ENCODE peak calls at places on chromosomes 16 and 17, in six cellular contexts. Q, K, P, B, T and X are unnamed samples.

GRCh38 chr16:26645629-26646028 is 421.1 kb upstream of the C16orf82 start:
- DNase-seq in Q (peak; percentile 11), K (no peak), P (peak; percentile 35), B (no peak), T (peak; percentile 15), X (no peak)

GRCh38 chr16:77780378-77780837 is 8.0 kb upstream of the VAT1L start:
- DNase-seq in Q (no peak), K (no peak), P (no peak), B (no peak), T (peak; percentile 55), X (no peak)

GRCh38 chr17:10019941-10020403 is 114.9 kb upstream of the RCVRN start:
- DNase-seq in Q (peak; percentile 27), K (no peak), P (no peak), B (no peak), T (no peak), X (no peak)

GRCh38 chr17:81553616-81554181 is 1.5 kb upstream of the FAAP100 start:
- DNase-seq in Q (no peak), K (no peak), P (no peak), B (no peak), T (peak; percentile 73), X (peak; percentile 54)

GRCh38 chr16:85913141-85913601 is 14.2 kb downstream of the IRF8 start:
- DNase-seq in Q (no peak), K (no peak), P (no peak), B (no peak), T (no peak), X (no peak)

GRCh38 chr17:7147772-7148171 is 31.4 kb downstream of the ASGR1 start:
- DNase-seq in Q (no peak), K (no peak), P (no peak), B (no peak), T (no peak), X (no peak)

GRCh38 chr17:39746145-39746461 is 8.4 kb downstream of the GRB7 start:
- DNase-seq in Q (no peak), K (no peak), P (no peak), B (no peak), T (no peak), X (no peak)

GRCh38 chr16:15652293-15653001 is 2.4 kb downstream of the NDE1 start:
- DNase-seq in Q (no peak), K (no peak), P (no peak), B (no peak), T (peak; percentile 10), X (no peak)

DNA sequence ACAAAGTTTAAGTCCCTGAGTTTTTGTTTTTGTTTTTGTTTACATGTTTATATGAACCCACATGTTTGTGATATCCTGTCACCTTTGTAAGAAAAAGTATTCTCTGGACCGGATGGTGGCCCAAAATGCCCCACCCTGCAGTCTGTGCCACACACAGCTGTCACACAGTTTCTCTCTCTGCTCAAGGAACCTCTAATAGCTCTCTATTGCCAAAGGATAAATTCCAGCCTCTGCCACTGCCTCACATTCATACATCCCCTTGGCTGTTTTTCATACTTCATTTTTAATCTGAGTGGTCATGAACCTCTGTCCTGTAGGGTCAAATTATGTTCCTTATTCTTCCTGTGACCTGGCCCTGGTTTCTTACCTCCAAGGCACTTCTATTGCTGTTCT is 520.3 kb upstream of the CDH5 start:
- DNase-seq in Q (no peak), K (no peak), P (no peak), B (no peak), T (no peak), X (no peak)
- H3K4me3 ChIP-seq in Q (no peak overlapping the region), K (no peak overlapping the region), P (no peak overlapping the region), B (no peak overlapping the region), T (no peak overlapping the region), X (no peak overlapping the region)

GRCh38 chr17:31320231-31320630 is 1.2 kb downstream of the EVI2A start:
- DNase-seq in Q (no peak), K (no peak), P (no peak), B (no peak), T (no peak), X (no peak)
- H3K27ac ChIP-seq in Q (no peak overlapping the region), K (no peak overlapping the region), P (no peak overlapping the region), B (no peak overlapping the region), T (peak overlapping the region; percentile 6), X (no peak overlapping the region)

GRCh38 chr17:44375196-44376017 is 11.8 kb upstream of the FAM171A2 start:
- DNase-seq in Q (no peak), K (no peak), P (no peak), B (no peak), T (no peak), X (no peak)

GRCh38 chr17:44376124-44376523 is 12.5 kb upstream of the FAM171A2 start:
- DNase-seq in Q (no peak), K (peak; percentile 55), P (no peak), B (no peak), T (peak; percentile 49), X (peak; percentile 17)

GRCh38 chr17:44376779-44377178 is 12.7 kb downstream of the ITGA2B start:
- DNase-seq in Q (no peak), K (no peak), P (no peak), B (no peak), T (no peak), X (no peak)

GRCh38 chr17:44372036-44372435 is 8.4 kb upstream of the FAM171A2 start:
- DNase-seq in Q (no peak), K (no peak), P (no peak), B (no peak), T (no peak), X (no peak)

DNA sequence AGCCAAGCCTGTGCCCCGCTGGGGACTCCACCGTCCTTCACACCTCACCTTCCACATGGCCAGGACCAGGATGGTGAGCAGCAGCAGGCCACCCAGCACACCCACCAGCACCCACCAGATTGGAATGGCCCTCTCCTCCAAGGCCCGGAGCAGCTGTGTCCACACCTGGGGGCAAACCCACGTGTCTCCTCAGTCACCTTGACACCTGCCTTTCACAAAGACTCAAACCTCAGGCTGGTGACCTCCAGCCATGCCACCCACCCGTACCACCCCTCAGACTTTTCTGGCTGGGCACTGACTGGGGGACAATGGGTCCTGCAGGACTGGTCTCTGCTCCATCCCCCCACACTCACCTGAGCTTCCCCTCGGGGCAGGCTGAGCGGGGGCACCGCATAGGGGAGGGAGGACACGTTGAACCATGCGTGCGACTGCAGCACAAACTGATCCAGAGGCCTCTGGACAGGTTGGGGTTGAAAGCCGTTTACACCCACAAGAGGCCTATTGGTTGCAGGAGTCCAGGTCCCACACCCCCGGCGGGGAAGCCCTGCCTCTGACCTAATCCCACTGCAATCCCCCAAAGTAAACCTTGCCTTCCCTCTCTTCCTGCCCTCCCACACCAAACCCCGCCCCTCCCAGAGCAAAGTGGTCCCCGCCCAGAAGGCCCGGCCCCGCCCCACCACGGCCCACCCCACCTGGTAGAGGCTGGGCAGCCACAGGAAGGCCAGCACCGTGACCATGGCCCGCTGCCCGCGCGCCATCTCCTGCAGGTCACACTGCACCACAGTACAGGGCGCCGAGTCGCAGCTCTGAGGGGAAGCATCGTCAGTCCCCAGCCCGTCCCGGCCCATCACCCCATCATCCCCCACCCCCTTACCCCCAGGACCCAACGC is 10.9 kb upstream of the FAM171A2 start:
- DNase-seq in Q (no peak), K (no peak), P (no peak), B (no peak), T (no peak), X (no peak)
- H3K4me3 ChIP-seq in Q (no peak overlapping the region), K (no peak overlapping the region), P (no peak overlapping the region), B (no peak overlapping the region), T (no peak overlapping the region), X (no peak overlapping the region)

GRCh38 chr17:62701706-62702085 is 74.2 kb downstream of the MRC2 start:
- DNase-seq in Q (no peak), K (no peak), P (no peak), B (no peak), T (no peak), X (no peak)
- H3K27ac ChIP-seq in Q (no peak overlapping the region), K (no peak overlapping the region), P (no peak overlapping the region), B (no peak overlapping the region), T (no peak overlapping the region), X (no peak overlapping the region)

GRCh38 chr17:16036261-16036660 is 36.6 kb downstream of the TTC19 start:
- DNase-seq in Q (no peak), K (no peak), P (no peak), B (no peak), T (no peak), X (no peak)
- H3K4me3 ChIP-seq in Q (no peak overlapping the region), K (no peak overlapping the region), P (no peak overlapping the region), B (no peak overlapping the region), T (no peak overlapping the region), X (no peak overlapping the region)

DNA sequence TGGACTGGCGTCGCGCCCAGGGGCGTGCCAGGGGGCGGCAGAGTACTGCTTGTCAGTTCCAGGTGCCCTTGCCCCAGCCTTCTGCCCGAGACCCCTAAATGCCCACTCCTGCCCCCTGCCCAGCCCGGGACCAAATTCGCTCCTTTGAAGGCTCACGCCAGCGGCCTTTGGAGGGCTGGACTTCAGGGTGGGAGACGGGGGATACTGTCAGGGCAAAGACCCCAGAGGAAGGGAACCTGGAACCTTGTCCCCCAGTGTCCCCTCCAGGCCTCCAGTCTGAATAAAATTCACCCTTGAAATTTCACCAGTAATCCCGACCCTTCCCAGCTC is 737 bp downstream of the OTOP3 start:
- DNase-seq in Q (no peak), K (no peak), P (no peak), B (no peak), T (no peak), X (no peak)
- H3K27ac ChIP-seq in Q (no peak overlapping the region), K (no peak overlapping the region), P (no peak overlapping the region), B (no peak overlapping the region), T (no peak overlapping the region), X (no peak overlapping the region)

DNA sequence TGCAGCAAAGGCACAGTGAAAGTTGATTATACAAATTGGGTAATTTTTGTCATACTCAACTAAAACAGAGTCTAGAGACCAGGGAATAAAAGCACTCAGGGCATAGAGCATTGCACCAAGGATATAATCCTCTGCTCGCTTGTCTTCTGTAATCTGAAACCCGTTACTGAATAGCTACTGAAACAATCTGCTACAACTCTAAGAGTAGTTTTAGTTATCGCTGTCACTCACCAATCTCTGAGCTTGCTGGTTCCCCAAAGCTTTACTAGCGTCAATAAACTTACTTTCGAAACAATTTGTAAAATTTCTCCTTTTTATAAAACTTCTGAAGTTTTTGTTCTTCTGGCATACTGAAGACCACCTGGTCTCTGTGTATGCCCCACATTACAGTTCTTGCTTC is 22.9 kb upstream of the SLC35G3 start:
- DNase-seq in Q (no peak), K (no peak), P (no peak), B (no peak), T (no peak), X (no peak)
- H3K4me3 ChIP-seq in Q (no peak overlapping the region), K (no peak overlapping the region), P (no peak overlapping the region), B (no peak overlapping the region), T (no peak overlapping the region), X (no peak overlapping the region)

GRCh38 chr16:31107465-31107867 is 720 bp upstream of the BCKDK start:
- DNase-seq in Q (no peak), K (no peak), P (no peak), B (no peak), T (no peak), X (no peak)
- H3K27ac ChIP-seq in Q (no peak overlapping the region), K (no peak overlapping the region), P (no peak overlapping the region), B (no peak overlapping the region), T (no peak overlapping the region), X (no peak overlapping the region)

GRCh38 chr16:50276128-50276444 is 9.7 kb downstream of the ADCY7 start:
- DNase-seq in Q (no peak), K (no peak), P (no peak), B (no peak), T (no peak), X (no peak)
- H3K4me3 ChIP-seq in Q (no peak overlapping the region), K (no peak overlapping the region), P (no peak overlapping the region), B (no peak overlapping the region), T (no peak overlapping the region), X (no peak overlapping the region)